ENCODE peak calls at places on chromosomes 16 and 17, in four cellular contexts. Q is GM03348, T is NCI-H345, C is EL. Z is an unnamed sample.

GRCh38 chr17:77746901-77747620 is 211.4 kb upstream of the TNRC6C start:
- DNase-seq in C (no peak), T (no peak), Q (no peak), Z (no peak)

GRCh38 chr17:76292567-76292966 is 15.5 kb downstream of the QRICH2 start:
- DNase-seq in C (no peak), Q (no peak), T (no peak), Z (no peak)

GRCh38 chr17:5821057-5821456 is 236.7 kb upstream of the NLRP1 start:
- DNase-seq in C (peak; percentile 63), T (no peak), Q (no peak), Z (no peak)

GRCh38 chr16:2470603-2471015 is 488 bp upstream of the NTN3 start:
- DNase-seq in Q (no peak), T (peak; percentile 73), C (no peak), Z (no peak)

GRCh38 chr17:3914319-3914685 is 2.0 kb downstream of the P2RX1 start:
- DNase-seq in T (no peak), C (no peak), Q (no peak), Z (no peak)

GRCh38 chr17:9880582-9880999 is 24.5 kb downstream of the RCVRN start:
- DNase-seq in Q (peak; percentile 44), T (no peak), C (peak; percentile 76), Z (no peak)

GRCh38 chr17:57406131-57406980 is 150.0 kb downstream of the MSI2 start:
- DNase-seq in C (no peak), T (no peak), Q (peak; percentile 17), Z (peak; percentile 32)

GRCh38 chr16:57993897-57994296 is 6.6 kb downstream of the ZNF319 start:
- DNase-seq in Q (no peak), T (no peak), C (no peak), Z (no peak)

GRCh38 chr16:85607331-85607765 is 5.8 kb upstream of the GSE1 start:
- DNase-seq in Q (no peak), C (no peak), T (no peak), Z (no peak)

GRCh38 chr17:58281511-58282011 is 826 bp upstream of the MPO start:
- DNase-seq in T (no peak), Q (peak; percentile 6), C (no peak), Z (no peak)

GRCh38 chr16:46884513-46885293 is 541 bp downstream of the GPT2 start:
- DNase-seq in C (no peak), Q (peak; percentile 39), T (no peak), Z (peak; percentile 58)

GRCh38 chr17:15516150-15516549 is 47.1 kb downstream of the TVP23C start:
- DNase-seq in Q (no peak), C (peak; percentile 73), T (no peak), Z (no peak)

GRCh38 chr16:17602678-17603077 is 131.9 kb upstream of the XYLT1 start:
- DNase-seq in Q (no peak), T (no peak), C (no peak), Z (no peak)

GRCh38 chr17:66782866-66783265 is 52.1 kb upstream of the CACNG5 start:
- DNase-seq in Q (no peak), C (no peak), T (no peak), Z (no peak)

GRCh38 chr17:38911081-38911730 is 14.2 kb upstream of the LASP1NB start:
- DNase-seq in Q (no peak), T (no peak), C (no peak), Z (no peak)

GRCh38 chr16:65429504-65430149 is 307.8 kb upstream of the CDH11 start:
- DNase-seq in T (no peak), C (no peak), Q (no peak), Z (no peak)

GRCh38 chr16:56041556-56042140 is 149.6 kb upstream of the GNAO1 start:
- DNase-seq in T (peak; percentile 24), Q (no peak), C (peak; percentile 6), Z (peak; percentile 2)

GRCh38 chr17:75061055-75061438 is 14.0 kb downstream of the KCTD2 start:
- DNase-seq in C (no peak), Q (no peak), T (no peak), Z (no peak)

GRCh38 chr16:76577003-76577402 is 299.8 kb downstream of the CNTNAP4 start:
- DNase-seq in C (no peak), T (no peak), Q (no peak), Z (no peak)

GRCh38 chr16:57648125-57648524 is 19.7 kb downstream of the ADGRG1 start:
- DNase-seq in C (no peak), Q (no peak), T (no peak), Z (no peak)

GRCh38 chr17:49117581-49118230 is 14.9 kb upstream of the B4GALNT2 start:
- DNase-seq in C (no peak), Q (no peak), T (no peak), Z (no peak)

GRCh38 chr16:15858921-15859668 is 2.3 kb upstream of the MYH11 start:
- DNase-seq in Q (no peak), T (no peak), C (no peak), Z (no peak)

GRCh38 chr16:85006639-85007038 is 4.7 kb downstream of the ZDHHC7 start:
- DNase-seq in C (peak; percentile 56), T (no peak), Q (peak; percentile 65), Z (peak; percentile 28)

GRCh38 chr16:67013238-67013822 is 15.6 kb upstream of the CBFB start:
- DNase-seq in Q (no peak), T (no peak), C (no peak), Z (no peak)

GRCh38 chr17:29571883-29572681 is 3.6 kb downstream of the TP53I13 start:
- DNase-seq in C (no peak), T (no peak), Q (no peak), Z (no peak)

GRCh38 chr17:31401456-31402254 is 10.2 kb downstream of the RAB11FIP4 start:
- DNase-seq in Q (no peak), T (no peak), C (no peak), Z (no peak)

GRCh38 chr16:68064791-68065365 is 20.3 kb upstream of the NFATC3 start:
- DNase-seq in Q (peak; percentile 74), T (peak; percentile 16), C (peak; percentile 86), Z (peak; percentile 79)

GRCh38 chr16:31421587-31421986 is 6.6 kb downstream of the COX6A2 start:
- DNase-seq in C (no peak), Q (no peak), T (no peak), Z (no peak)

GRCh38 chr17:82096709-82097186 is 1.3 kb downstream of the FASN start:
- DNase-seq in C (no peak), Q (no peak), T (no peak), Z (no peak)

GRCh38 chr17:37607637-37608368 is 1.4 kb downstream of the SYNRG start:
- DNase-seq in T (no peak), Q (no peak), C (no peak), Z (no peak)

GRCh38 chr16:69435977-69436729 is 11.7 kb downstream of the CYB5B start:
- DNase-seq in C (no peak), T (peak; percentile 81), Q (no peak), Z (no peak)

GRCh38 chr17:7712111-7712771 is 5.3 kb upstream of the DNAH2 start:
- DNase-seq in T (peak; percentile 15), Q (no peak), C (no peak), Z (no peak)

GRCh38 chr17:76000755-76001521 is at the start of gene CDK3:
- DNase-seq in Q (no peak), C (no peak), T (no peak), Z (no peak)

GRCh38 chr17:48236681-48237134 is 129.1 kb downstream of the SNX11 start:
- DNase-seq in C (peak; percentile 95), Q (peak; percentile 18), T (no peak), Z (no peak)

Z was measured in adipocyte.